ENCODE peak calls at places on chromosomes 12 and 14, in four cellular contexts. M is gastrocnemius medialis, J is bronchial epithelial cell, Y is hepatocyte. H is an unnamed sample.

GRCh38 chr12:65867428-65867827 is 43.1 kb downstream of the HMGA2 start:
- DNase-seq in M (no peak), J (peak; percentile 96), Y (no peak), H (no peak)

GRCh38 chr14:75702606-75703261 is 41.7 kb downstream of the TTLL5 start:
- DNase-seq in M (no peak), J (no peak), Y (no peak), H (no peak)

GRCh38 chr12:94404854-94405253 is 54.8 kb downstream of the CEP83 start:
- DNase-seq in M (no peak), J (no peak), Y (no peak), H (no peak)

GRCh38 chr12:132610896-132611602 is 667 bp upstream of the LRCOL1 start:
- DNase-seq in M (no peak), J (no peak), Y (no peak), H (no peak)

GRCh38 chr14:61860294-61860918 is 98.2 kb downstream of the SNAPC1 start:
- DNase-seq in M (no peak), J (peak; percentile 54), Y (peak; percentile 62), H (no peak)

GRCh38 chr12:92538970-92539749 is 163.6 kb upstream of the PLEKHG7 start:
- DNase-seq in M (no peak), J (peak; percentile 96), Y (peak; percentile 26), H (peak; percentile 91)

GRCh38 chr14:100408350-100409015 is 85.3 kb downstream of the SLC25A47 start:
- DNase-seq in M (no peak), J (peak; percentile 64), Y (peak; percentile 82), H (no peak)

GRCh38 chr14:34930591-34931069 is 52.2 kb upstream of the SRP54 start:
- DNase-seq in M (no peak), J (no peak), Y (no peak), H (no peak)

GRCh38 chr12:44972746-44973421 is 78.0 kb downstream of the DBX2 start:
- DNase-seq in M (no peak), J (peak; percentile 24), Y (peak; percentile 28), H (no peak)

GRCh38 chr14:104132981-104133380 is 5.4 kb upstream of the KIF26A start:
- DNase-seq in M (no peak), J (no peak), Y (no peak), H (no peak)

GRCh38 chr12:9319044-9319841 is 111.0 kb upstream of the PZP start:
- DNase-seq in M (no peak), J (no peak), Y (no peak), H (no peak)

GRCh38 chr12:94730846-94731245 is 80.5 kb upstream of the TMCC3 start:
- DNase-seq in M (no peak), J (no peak), Y (no peak), H (no peak)

GRCh38 chr12:55797068-55797467 is 20.5 kb downstream of the SARNP start:
- DNase-seq in M (no peak), J (peak; percentile 36), Y (peak; percentile 69), H (no peak)

GRCh38 chr14:99181246-99181645 is 90.8 kb downstream of the BCL11B start:
- DNase-seq in M (no peak), J (no peak), Y (no peak), H (no peak)

GRCh38 chr12:38886064-38886463 is 19.3 kb downstream of the CPNE8 start:
- DNase-seq in M (no peak), J (peak; percentile 89), Y (peak; percentile 70), H (no peak)

GRCh38 chr14:91108941-91109611 is 4.8 kb upstream of the DGLUCY start:
- DNase-seq in M (peak; percentile 22), J (no peak), Y (no peak), H (no peak)

GRCh38 chr14:35331605-35332516 is 39.7 kb downstream of the PSMA6 start:
- DNase-seq in M (no peak), J (peak; percentile 98), Y (peak; percentile 80), H (no peak)

GRCh38 chr14:100423421-100424010 is 100.4 kb downstream of the SLC25A47 start:
- DNase-seq in M (no peak), J (no peak), Y (no peak), H (no peak)

GRCh38 chr12:79725987-79726386 is 35.2 kb upstream of the PAWR start:
- DNase-seq in M (no peak), J (peak; percentile 95), Y (no peak), H (no peak)

GRCh38 chr14:104026024-104026423 is 59.5 kb upstream of the ASPG start:
- DNase-seq in M (no peak), J (no peak), Y (no peak), H (no peak)

GRCh38 chr14:103123634-103124500 is 606 bp downstream of the TNFAIP2 start:
- DNase-seq in M (no peak), J (no peak), Y (peak; percentile 60), H (no peak)

DNA sequence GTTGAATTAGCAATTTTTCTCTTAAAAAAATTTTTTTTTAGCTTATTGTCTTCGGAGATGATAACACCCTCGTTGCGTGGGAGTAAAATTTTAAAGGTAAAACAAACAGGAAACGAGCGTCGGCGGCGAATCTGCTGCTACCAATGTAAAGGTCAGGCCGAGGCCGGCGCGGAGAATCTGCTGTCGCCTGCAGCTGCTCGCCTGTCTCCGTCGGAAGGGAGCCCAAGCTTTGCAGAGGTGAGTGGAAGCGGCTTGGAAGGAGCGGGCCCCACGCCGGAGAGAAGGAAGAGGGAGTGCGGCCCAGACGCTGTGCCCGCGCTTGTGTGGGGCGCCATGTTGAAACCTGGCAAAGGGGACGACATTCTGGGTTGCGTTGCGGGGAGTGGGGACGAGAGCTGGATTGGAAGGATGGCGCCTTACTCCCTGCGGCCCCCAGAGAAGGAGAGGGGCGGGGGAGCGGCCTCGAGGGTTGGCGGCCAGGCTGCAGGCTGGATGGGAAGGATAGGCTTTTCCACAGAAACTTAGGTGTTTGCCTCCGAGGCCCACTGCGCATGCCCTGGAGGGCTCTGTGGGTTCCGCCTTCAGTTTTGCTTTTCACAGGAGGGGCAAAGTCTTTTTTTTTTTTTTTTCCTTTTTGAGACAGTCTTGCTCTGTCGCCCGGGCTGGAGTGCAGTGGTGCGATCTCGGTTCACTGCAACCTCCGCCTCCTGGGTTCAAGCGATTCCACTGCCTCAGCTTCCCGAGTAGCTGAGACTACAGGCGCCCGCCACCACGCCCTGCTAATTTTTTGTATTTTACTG is at the start of gene SNRNP35:
- DNase-seq in M (peak; percentile 48), J (peak; percentile 61), Y (peak; percentile 92), H (no peak)
- TF ChIP-seq CTCF in M (no peak), J (no peak), Y (no peak), H (no peak)

GRCh38 chr12:83003026-83003425 is 316.3 kb downstream of the TMTC2 start:
- DNase-seq in M (no peak), J (no peak), Y (no peak), H (no peak)

GRCh38 chr12:83010169-83010804 is 323.6 kb downstream of the TMTC2 start:
- DNase-seq in M (no peak), J (no peak), Y (no peak), H (no peak)

GRCh38 chr12:83008703-83009102 is 322.0 kb downstream of the TMTC2 start:
- DNase-seq in M (no peak), J (no peak), Y (no peak), H (no peak)

GRCh38 chr12:83005534-83006197 is 319.0 kb downstream of the TMTC2 start:
- DNase-seq in M (no peak), J (no peak), Y (no peak), H (no peak)
- TF ChIP-seq CTCF in M (no peak), J (no peak), Y (no peak), H (no peak)

GRCh38 chr12:59070534-59070933 is 150.2 kb upstream of the LRIG3 start:
- DNase-seq in M (no peak), J (no peak), Y (no peak), H (no peak)
- TF ChIP-seq CTCF in M (no peak), J (no peak), Y (no peak), H (no peak)

GRCh38 chr12:114738460-114739184 is 54.6 kb upstream of the TBX3 start:
- DNase-seq in M (no peak), J (no peak), Y (no peak), H (no peak)

GRCh38 chr12:114735011-114735410 is 51.0 kb upstream of the TBX3 start:
- DNase-seq in M (no peak), J (no peak), Y (no peak), H (no peak)

GRCh38 chr12:114732426-114733030 is 48.6 kb upstream of the TBX3 start:
- DNase-seq in M (no peak), J (no peak), Y (no peak), H (no peak)

GRCh38 chr12:114733919-114734318 is 49.9 kb upstream of the TBX3 start:
- DNase-seq in M (no peak), J (no peak), Y (no peak), H (no peak)

DNA sequence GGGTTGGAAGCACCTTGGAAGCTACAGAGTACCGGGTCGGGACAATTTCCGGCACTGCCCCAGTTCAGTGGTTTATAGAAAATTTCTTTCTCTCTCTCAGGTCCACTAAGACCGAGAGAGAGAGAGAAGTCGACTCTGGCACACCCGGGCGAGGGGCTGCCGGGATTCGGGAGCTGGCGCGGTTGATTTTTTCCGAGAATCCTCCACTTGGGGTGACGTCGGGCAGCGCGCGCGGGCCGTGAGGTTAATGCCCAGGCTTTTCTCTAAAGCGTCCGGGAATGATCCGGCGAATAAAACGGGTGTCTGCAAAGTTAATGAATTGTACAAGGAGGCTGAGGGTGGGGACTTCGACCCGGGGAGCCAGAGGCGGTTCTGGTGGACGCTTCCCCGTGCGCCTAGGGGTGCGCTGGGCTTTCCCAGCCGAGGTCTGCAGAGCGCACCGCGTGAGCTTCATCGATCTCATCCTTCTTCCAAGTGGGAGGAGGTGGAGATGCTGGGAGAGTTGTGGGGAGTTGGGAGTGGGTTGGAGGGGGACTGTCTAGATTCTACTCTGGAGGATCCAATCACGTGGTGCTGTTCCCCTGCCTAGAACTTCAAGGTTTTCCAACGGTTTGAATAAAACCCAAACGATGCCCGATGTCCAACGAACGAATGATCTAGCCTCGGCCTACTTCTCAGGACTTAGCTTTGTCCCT is 51.9 kb upstream of the TBX3 start:
- DNase-seq in M (no peak), J (no peak), Y (no peak), H (no peak)
- TF ChIP-seq CTCF in M (no peak), J (no peak), Y (no peak), H (no peak)

DNA sequence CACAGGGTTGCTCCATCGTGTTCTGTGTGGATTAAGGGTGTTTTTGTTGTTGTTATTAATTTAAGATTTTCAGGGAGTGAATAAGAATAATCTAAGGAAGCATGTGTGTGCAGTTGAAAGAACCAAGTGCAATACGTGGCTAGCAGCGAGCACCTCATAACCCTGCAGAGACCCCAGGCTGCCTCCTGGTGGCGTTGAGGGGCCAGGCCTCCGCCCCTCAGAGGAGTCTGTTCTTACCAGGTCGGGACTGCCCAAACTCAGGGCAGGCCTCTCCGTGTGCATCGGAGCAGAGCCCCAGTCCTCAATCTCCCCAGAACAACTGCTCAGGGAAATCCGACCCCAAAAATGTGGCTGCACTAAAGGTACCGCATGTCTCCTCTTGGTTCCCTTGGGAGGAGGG is 36.8 kb downstream of the IL31 start:
- DNase-seq in M (no peak), J (no peak), Y (no peak), H (no peak)
- TF ChIP-seq CTCF in M (no peak), J (no peak), Y (no peak), H (no peak)

H was measured in epithelial cell of proximal tubule.